ENCODE peak calls at places on chromosomes 1 and 21, in eight cellular contexts. O is right lobe of liver; M is lower lobe of right lung; E is stimulated activated CD8-positive, alpha-beta memory T cell treated with anti-CD3 and anti-CD28 coated beads, Interleukin-15, amount 100 ng/mL, for 48 hours; B is NCI-H1694 treated with DMSO at 0.1 percent for 48 hours; H is AG09309; J is HTR-8/SVneo; R is neural crest cell. Q is an unnamed sample.

GRCh38 chr1:89381617-89382016 is 17.8 kb downstream of the GBP6 start:
- DNase-seq in O (no peak), M (no peak), E (no peak), B (no peak), H (no peak), J (no peak), R (no peak), Q (no peak)

GRCh38 chr21:46604975-46605758 is at the start of gene S100B:
- DNase-seq in O (no peak), M (no peak), E (no peak), B (no peak), H (no peak), J (no peak), R (peak), Q (no peak)

GRCh38 chr1:228081578-228082259 is 789 bp upstream of the ARF1 start:
- DNase-seq in O (peak), M (peak), E (no peak), B (no peak), H (no peak), J (no peak), R (no peak), Q (no peak)

GRCh38 chr1:89587728-89588127 is 45.2 kb upstream of the LRRC8C start:
- DNase-seq in O (no peak), M (no peak), E (no peak), B (no peak), H (no peak), J (no peak), R (no peak), Q (no peak)

GRCh38 chr1:23100074-23100748 is 68.4 kb downstream of the LUZP1 start:
- DNase-seq in O (no peak), M (no peak), E (no peak), B (no peak), H (peak), J (peak), R (no peak), Q (no peak)

GRCh38 chr1:108559215-108560142 is at the start of gene EEIG2:
- DNase-seq in O (peak), M (peak), E (peak), B (peak), H (peak), J (peak), R (peak), Q (peak)

GRCh38 chr1:76170522-76170921 is 96.0 kb downstream of the ST6GALNAC3 start:
- DNase-seq in O (no peak), M (no peak), E (no peak), B (no peak), H (no peak), J (no peak), R (no peak), Q (no peak)

GRCh38 chr1:40140211-40140709 is 20.9 kb upstream of the RLF start:
- DNase-seq in O (no peak), M (peak), E (no peak), B (no peak), H (no peak), J (no peak), R (no peak), Q (no peak)

GRCh38 chr1:207079706-207080246 is 8.9 kb upstream of the C4BPB start:
- DNase-seq in O (no peak), M (no peak), E (no peak), B (no peak), H (no peak), J (no peak), R (no peak), Q (no peak)

GRCh38 chr1:221791846-221792245 is 50.0 kb upstream of the DUSP10 start:
- DNase-seq in O (no peak), M (no peak), E (no peak), B (no peak), H (no peak), J (no peak), R (no peak), Q (no peak)

GRCh38 chr1:224392411-224393249 is 36.0 kb downstream of the CNIH4 start:
- DNase-seq in O (no peak), M (no peak), E (no peak), B (no peak), H (no peak), J (no peak), R (no peak), Q (no peak)

GRCh38 chr21:39011911-39012310 is 171.3 kb downstream of the PSMG1 start:
- DNase-seq in O (no peak), M (no peak), E (no peak), B (no peak), H (no peak), J (no peak), R (no peak), Q (no peak)

GRCh38 chr1:116738673-116739370 is 15.4 kb upstream of the CD2 start:
- DNase-seq in O (no peak), M (no peak), E (peak), B (no peak), H (no peak), J (no peak), R (no peak), Q (no peak)

GRCh38 chr1:85934531-85934930 is 222.0 kb downstream of the COL24A1 start:
- DNase-seq in O (no peak), M (no peak), E (no peak), B (peak), H (no peak), J (no peak), R (no peak), Q (no peak)

GRCh38 chr1:81808760-81809159 is 8.0 kb downstream of the ADGRL2 start:
- DNase-seq in O (no peak), M (no peak), E (no peak), B (no peak), H (no peak), J (no peak), R (no peak), Q (no peak)

GRCh38 chr1:67607699-67608098 is 77.3 kb upstream of the GADD45A start:
- DNase-seq in O (no peak), M (no peak), E (no peak), B (no peak), H (no peak), J (no peak), R (no peak), Q (no peak)

GRCh38 chr1:145799806-145800205 is 24.1 kb downstream of the RNF115 start:
- DNase-seq in O (no peak), M (no peak), E (no peak), B (no peak), H (no peak), J (no peak), R (no peak), Q (no peak)

GRCh38 chr21:41701749-41702148 is 65.1 kb downstream of the RIPK4 start:
- DNase-seq in O (no peak), M (no peak), E (no peak), B (no peak), H (no peak), J (no peak), R (no peak), Q (peak)

GRCh38 chr1:167426716-167427115 is 91.6 kb downstream of the CD247 start:
- DNase-seq in O (no peak), M (no peak), E (no peak), B (no peak), H (no peak), J (no peak), R (no peak), Q (no peak)

GRCh38 chr1:187013582-187014200 is 184.9 kb downstream of the PLA2G4A start:
- DNase-seq in O (no peak), M (no peak), E (no peak), B (no peak), H (no peak), J (no peak), R (no peak), Q (no peak)

GRCh38 chr21:42463861-42464515 is 32.0 kb downstream of the RSPH1 start:
- DNase-seq in O (peak), M (peak), E (no peak), B (no peak), H (no peak), J (no peak), R (no peak), Q (peak)

GRCh38 chr1:205421728-205422127 is at the start of gene LEMD1:
- DNase-seq in O (no peak), M (no peak), E (no peak), B (peak), H (no peak), J (no peak), R (no peak), Q (no peak)

GRCh38 chr1:55594701-55595100 is 379.5 kb upstream of the USP24 start:
- DNase-seq in O (no peak), M (no peak), E (no peak), B (no peak), H (no peak), J (no peak), R (no peak), Q (no peak)

GRCh38 chr1:115184260-115184950 is 95.1 kb upstream of the TSPAN2 start:
- DNase-seq in O (no peak), M (no peak), E (no peak), B (no peak), H (no peak), J (no peak), R (no peak), Q (no peak)

GRCh38 chr1:156471496-156472490 is 28.8 kb downstream of the MEF2D start:
- DNase-seq in O (peak), M (peak), E (no peak), B (peak), H (no peak), J (no peak), R (no peak), Q (no peak)

GRCh38 chr21:45699251-45699942 is 55.9 kb downstream of the PCBP3 start:
- DNase-seq in O (no peak), M (no peak), E (no peak), B (no peak), H (no peak), J (no peak), R (no peak), Q (no peak)

GRCh38 chr1:115332813-115333608 is 5.0 kb downstream of the NGF start:
- DNase-seq in O (no peak), M (no peak), E (no peak), B (no peak), H (peak), J (no peak), R (no peak), Q (no peak)

GRCh38 chr1:34162852-34163766 is 1.9 kb downstream of the CSMD2 start:
- DNase-seq in O (peak), M (peak), E (peak), B (peak), H (peak), J (peak), R (peak), Q (no peak)

GRCh38 chr1:9315411-9316079 is 22.9 kb downstream of the SPSB1 start:
- DNase-seq in O (no peak), M (no peak), E (peak), B (no peak), H (peak), J (no peak), R (no peak), Q (no peak)

GRCh38 chr1:226976671-226977287 is 36.7 kb downstream of the COQ8A start:
- DNase-seq in O (no peak), M (no peak), E (no peak), B (no peak), H (no peak), J (no peak), R (no peak), Q (peak)

GRCh38 chr1:212457740-212458338 is 25.1 kb downstream of the NENF start:
- DNase-seq in O (no peak), M (no peak), E (peak), B (no peak), H (no peak), J (peak), R (peak), Q (peak)

GRCh38 chr1:209328178-209328577 is 255.3 kb upstream of the CAMK1G start:
- DNase-seq in O (no peak), M (no peak), E (no peak), B (peak), H (no peak), J (no peak), R (no peak), Q (no peak)

GRCh38 chr1:193884848-193885558 is 698.6 kb upstream of the B3GALT2 start:
- DNase-seq in O (no peak), M (peak), E (no peak), B (no peak), H (no peak), J (no peak), R (no peak), Q (peak)

GRCh38 chr1:11428789-11429188 is 50.2 kb upstream of the DISP3 start:
- DNase-seq in O (no peak), M (no peak), E (no peak), B (no peak), H (no peak), J (no peak), R (no peak), Q (no peak)

GRCh38 chr1:2552189-2552588 is 4.0 kb upstream of the TNFRSF14 start:
- DNase-seq in O (no peak), M (no peak), E (no peak), B (no peak), H (no peak), J (no peak), R (no peak), Q (no peak)

GRCh38 chr1:221397606-221398005 is 344.3 kb downstream of the DUSP10 start:
- DNase-seq in O (no peak), M (no peak), E (no peak), B (no peak), H (no peak), J (no peak), R (no peak), Q (no peak)

GRCh38 chr1:11913291-11913690 is 12.9 kb downstream of the KIAA2013 start:
- DNase-seq in O (no peak), M (no peak), E (no peak), B (no peak), H (no peak), J (no peak), R (no peak), Q (no peak)

GRCh38 chr21:41875086-41875485 is 4.1 kb downstream of the PRDM15 start:
- DNase-seq in O (no peak), M (no peak), E (no peak), B (no peak), H (no peak), J (no peak), R (no peak), Q (no peak)

GRCh38 chr1:94986783-94987182 is 59.9 kb upstream of the CNN3 start:
- DNase-seq in O (no peak), M (no peak), E (no peak), B (no peak), H (no peak), J (no peak), R (no peak), Q (no peak)